ENCODE peak calls at places on chromosomes 4 and X, in four cellular contexts. One of them, this sample, is unnamed.

GRCh38 chr4:40289366-40290188 is 45.6 kb upstream of the CHRNA9 start:
- DNase-seq in lung: no peak
- DNase-seq in left ventricle myocardium inferior: no peak
- DNase-seq in right lobe of liver: no peak
- DNase-seq in this sample: no peak

GRCh38 chrX:137031039-137031438 is 2.8 kb downstream of the GPR101 start:
- DNase-seq in lung: no peak
- DNase-seq in left ventricle myocardium inferior: no peak
- DNase-seq in right lobe of liver: no peak
- DNase-seq in this sample: no peak

GRCh38 chrX:100976211-100976610 is 6.7 kb downstream of the ARL13A start:
- DNase-seq in lung: no peak
- DNase-seq in left ventricle myocardium inferior: no peak
- DNase-seq in right lobe of liver: no peak
- DNase-seq in this sample: no peak

GRCh38 chr4:75698162-75698962 is 25.2 kb upstream of the G3BP2 start:
- DNase-seq in lung: no peak
- DNase-seq in left ventricle myocardium inferior: no peak
- DNase-seq in right lobe of liver: no peak
- DNase-seq in this sample: no peak

GRCh38 chr4:101953949-101954348 is 163.4 kb downstream of the BANK1 start:
- DNase-seq in lung: no peak
- DNase-seq in left ventricle myocardium inferior: no peak
- DNase-seq in right lobe of liver: no peak
- DNase-seq in this sample: peak

GRCh38 chrX:2451456-2452316 is 49.1 kb downstream of the DHRSX start:
- DNase-seq in lung: no peak
- DNase-seq in left ventricle myocardium inferior: no peak
- DNase-seq in right lobe of liver: no peak
- DNase-seq in this sample: peak

GRCh38 chrX:16832301-16832700 is 37.9 kb downstream of the RBBP7 start:
- DNase-seq in lung: no peak
- DNase-seq in left ventricle myocardium inferior: no peak
- DNase-seq in right lobe of liver: no peak
- DNase-seq in this sample: no peak

GRCh38 chr4:68869274-68869773 is 53.5 kb downstream of the UGT2B10 start:
- DNase-seq in lung: no peak
- DNase-seq in left ventricle myocardium inferior: no peak
- DNase-seq in right lobe of liver: no peak
- DNase-seq in this sample: no peak

GRCh38 chr4:156977435-156978160 is 6.0 kb upstream of the PDGFC start:
- DNase-seq in lung: no peak
- DNase-seq in left ventricle myocardium inferior: no peak
- DNase-seq in right lobe of liver: no peak
- DNase-seq in this sample: peak

GRCh38 chrX:18639280-18639679 is 32.6 kb downstream of the RS1 start:
- DNase-seq in lung: no peak
- DNase-seq in left ventricle myocardium inferior: no peak
- DNase-seq in right lobe of liver: no peak
- DNase-seq in this sample: no peak

DNA sequence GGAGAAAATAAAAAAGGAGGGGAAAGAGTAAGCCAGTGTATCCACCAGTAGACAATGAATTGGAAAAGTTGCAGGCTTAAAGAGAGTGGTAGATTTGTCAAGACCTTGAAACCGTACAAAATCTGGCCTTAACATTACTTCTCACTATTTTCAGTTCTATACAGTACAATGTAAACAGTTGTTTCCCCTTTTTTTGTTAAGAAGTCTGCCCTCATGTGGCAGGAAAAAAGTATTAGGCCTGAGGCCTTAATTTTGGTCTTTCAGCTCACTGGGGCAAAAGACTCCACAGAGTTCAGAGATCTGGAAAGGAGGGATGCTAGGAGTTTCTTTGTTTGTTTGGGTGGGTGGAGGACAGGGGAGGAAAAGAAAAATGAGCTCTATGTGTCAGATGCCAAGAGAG is 92.8 kb upstream of the CCDC160 start:
- DNase-seq in lung: no peak
- DNase-seq in left ventricle myocardium inferior: no peak
- DNase-seq in right lobe of liver: no peak
- DNase-seq in this sample: peak
- TF ChIP-seq CTCF in lung: no peak
- TF ChIP-seq CTCF in left ventricle myocardium inferior: peak
- TF ChIP-seq CTCF in right lobe of liver: peak
- TF ChIP-seq CTCF in this sample: peak

GRCh38 chr4:112942077-112942476 is 107.4 kb upstream of the ANK2 start:
- DNase-seq in lung: no peak
- DNase-seq in left ventricle myocardium inferior: no peak
- DNase-seq in right lobe of liver: no peak
- DNase-seq in this sample: no peak
- TF ChIP-seq CTCF in lung: no peak
- TF ChIP-seq CTCF in left ventricle myocardium inferior: no peak
- TF ChIP-seq CTCF in right lobe of liver: no peak
- TF ChIP-seq CTCF in this sample: peak

DNA sequence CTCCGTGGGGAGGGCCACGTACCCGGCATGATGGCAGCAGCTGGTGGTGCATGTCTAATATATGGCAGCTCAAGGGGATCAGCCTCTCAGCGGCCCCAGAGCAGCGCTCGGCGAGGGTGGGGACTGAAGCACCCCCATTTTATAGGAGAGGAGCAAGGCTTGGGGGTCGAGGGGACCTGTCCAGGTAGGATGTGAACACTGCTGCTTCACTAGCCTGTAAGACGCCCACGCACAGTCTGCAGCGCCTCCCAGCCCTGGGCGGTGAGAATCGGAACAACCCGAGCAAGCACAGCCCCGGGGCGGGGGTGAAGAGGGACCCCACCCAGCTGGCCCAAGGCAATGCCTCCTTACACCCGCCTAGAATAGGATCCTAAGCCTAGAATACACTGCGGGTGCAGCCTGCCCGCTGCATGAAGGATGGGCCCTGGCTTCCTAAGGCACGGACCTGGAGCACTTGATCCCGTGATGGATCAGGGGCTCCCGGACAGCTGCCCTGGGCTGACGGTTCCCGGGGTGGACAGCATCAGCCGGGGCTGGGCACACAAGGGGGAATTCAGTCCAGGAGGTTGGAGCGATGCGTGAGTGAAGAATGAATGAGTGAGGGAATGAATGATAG is 17.6 kb downstream of the ADRA2C start:
- DNase-seq in lung: no peak
- DNase-seq in left ventricle myocardium inferior: no peak
- DNase-seq in right lobe of liver: no peak
- DNase-seq in this sample: no peak
- TF ChIP-seq CTCF in lung: no peak
- TF ChIP-seq CTCF in left ventricle myocardium inferior: peak
- TF ChIP-seq CTCF in right lobe of liver: peak
- TF ChIP-seq CTCF in this sample: no peak

GRCh38 chrX:48539345-48540014 is at the start of gene TBC1D25:
- DNase-seq in lung: peak
- DNase-seq in left ventricle myocardium inferior: peak
- DNase-seq in right lobe of liver: peak
- DNase-seq in this sample: peak
- TF ChIP-seq CTCF in lung: no peak
- TF ChIP-seq CTCF in left ventricle myocardium inferior: peak
- TF ChIP-seq CTCF in right lobe of liver: peak
- TF ChIP-seq CTCF in this sample: peak

DNA sequence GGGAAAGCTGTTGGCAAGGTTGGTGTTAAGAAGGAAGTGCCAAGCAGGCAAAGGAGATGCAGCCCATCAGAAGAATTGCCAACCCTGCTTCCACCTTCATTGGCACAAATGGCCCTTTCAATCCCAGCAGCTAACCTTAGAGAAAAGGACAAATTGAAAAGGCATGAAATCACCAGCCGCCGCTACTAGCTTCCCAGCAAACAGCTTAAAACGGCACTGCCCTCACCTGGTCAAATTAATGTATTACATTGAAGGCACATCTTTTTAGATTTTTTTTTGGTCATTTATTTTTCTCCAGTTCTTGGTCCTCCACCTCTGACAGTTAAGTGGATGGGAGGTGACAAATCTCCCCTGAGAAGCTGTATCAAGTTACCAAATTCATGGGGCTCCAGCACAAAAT is 51.0 kb upstream of the NHSL2 start:
- DNase-seq in lung: peak
- DNase-seq in left ventricle myocardium inferior: no peak
- DNase-seq in right lobe of liver: no peak
- DNase-seq in this sample: peak
- TF ChIP-seq CTCF in lung: peak
- TF ChIP-seq CTCF in left ventricle myocardium inferior: peak
- TF ChIP-seq CTCF in right lobe of liver: peak
- TF ChIP-seq CTCF in this sample: peak

DNA sequence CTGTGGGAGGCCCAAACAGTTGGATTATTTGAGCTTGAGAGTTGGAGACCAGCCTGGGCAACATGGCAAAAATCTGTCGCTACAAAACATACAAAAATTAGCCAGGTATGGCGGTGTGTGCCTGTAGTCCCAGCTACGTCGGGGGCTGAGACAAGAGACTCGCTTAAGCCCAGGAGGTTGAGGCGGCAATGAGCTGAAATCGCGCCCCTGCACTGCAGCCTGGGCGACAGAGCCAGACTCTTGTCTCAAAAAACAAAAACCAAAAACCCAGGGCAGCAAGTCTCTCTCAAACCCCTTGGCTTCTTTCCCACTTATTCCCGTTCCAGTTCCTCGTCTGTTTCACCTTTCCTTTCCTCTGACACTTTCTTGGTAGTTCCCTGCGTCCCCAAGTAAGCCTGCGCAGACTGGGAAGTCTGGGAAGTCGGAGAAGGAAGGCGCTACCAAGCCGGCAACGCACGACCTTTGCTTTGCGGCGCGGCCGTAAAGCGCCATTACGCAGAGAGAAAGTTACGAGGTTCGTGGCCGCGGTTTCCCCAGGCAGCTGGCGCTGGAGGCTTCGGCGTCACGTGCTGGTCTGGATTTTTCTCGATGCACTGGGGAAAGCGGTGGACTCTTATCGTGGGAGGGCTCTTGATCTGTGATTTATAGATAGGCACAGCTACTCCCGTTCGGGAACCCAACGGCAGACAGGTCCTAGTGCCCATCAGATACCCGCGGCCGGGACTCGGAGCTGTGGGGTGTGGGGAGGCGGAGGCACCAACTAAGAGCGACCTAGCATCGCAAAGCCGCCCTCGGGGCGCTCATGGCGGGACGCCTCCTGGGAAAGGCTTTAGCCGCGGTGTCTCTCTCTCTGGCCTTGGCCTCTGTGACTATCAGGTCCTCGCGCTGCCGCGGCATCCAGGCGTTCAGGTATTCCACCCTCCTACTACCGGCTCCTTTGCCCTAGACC is at the start of gene NUDT9:
- DNase-seq in lung: peak
- DNase-seq in left ventricle myocardium inferior: peak
- DNase-seq in right lobe of liver: peak
- DNase-seq in this sample: peak
- TF ChIP-seq CTCF in lung: no peak
- TF ChIP-seq CTCF in left ventricle myocardium inferior: no peak
- TF ChIP-seq CTCF in right lobe of liver: no peak
- TF ChIP-seq CTCF in this sample: no peak

This sample was measured in fibroblast of pulmonary artery.